ENCODE peak calls at places on chromosome 11, in four cellular contexts. I, G, T and Z are unnamed samples.

GRCh38 chr11:115501895-115502589 is 2.2 kb downstream of the CADM1 start:
- DNase-seq in I (peak; percentile 36), G (no peak), T (no peak), Z (no peak)

GRCh38 chr11:118791961-118792578 is 1.1 kb upstream of the DDX6 start:
- DNase-seq in I (no peak), G (peak; percentile 66), T (peak; percentile 39), Z (no peak)

GRCh38 chr11:118401880-118402590 is 629 bp downstream of the ATP5MG start:
- DNase-seq in I (peak; percentile 88), G (no peak), T (no peak), Z (no peak)

GRCh38 chr11:32391965-32392553 is 43.3 kb downstream of the WT1 start:
- DNase-seq in I (peak; percentile 84), G (no peak), T (no peak), Z (peak; percentile 2)

GRCh38 chr11:7486731-7487130 is 1.4 kb downstream of the OLFML1 start:
- DNase-seq in I (no peak), G (no peak), T (no peak), Z (no peak)

GRCh38 chr11:78170413-78170812 is 18.0 kb downstream of the KCTD21 start:
- DNase-seq in I (no peak), G (no peak), T (no peak), Z (no peak)

GRCh38 chr11:128881221-128881620 is 9.9 kb upstream of the KCNJ5 start:
- DNase-seq in I (no peak), G (no peak), T (no peak), Z (no peak)

GRCh38 chr11:71241721-71242259 is 10.6 kb downstream of the SHANK2 start:
- DNase-seq in I (no peak), G (peak; percentile 28), T (peak; percentile 6), Z (no peak)

GRCh38 chr11:90135016-90135415 is 553 bp downstream of the NAALAD2 start:
- DNase-seq in I (no peak), G (no peak), T (no peak), Z (no peak)

GRCh38 chr11:122105009-122105828 is 10.8 kb downstream of the BLID start:
- DNase-seq in I (peak; percentile 59), G (no peak), T (peak; percentile 35), Z (peak; percentile 44)

GRCh38 chr11:65854871-65855837 is 2.8 kb downstream of the CFL1 start:
- DNase-seq in I (no peak), G (peak; percentile 19), T (peak; percentile 21), Z (no peak)

GRCh38 chr11:65857500-65858353 is at the start of gene CFL1:
- DNase-seq in I (peak; percentile 92), G (peak; percentile 99), T (peak; percentile 99), Z (peak; percentile 99)

GRCh38 chr11:65854161-65854592 is 3.8 kb downstream of the CFL1 start:
- DNase-seq in I (no peak), G (peak; percentile 36), T (peak; percentile 19), Z (no peak)

GRCh38 chr11:65856689-65857499 is 1.1 kb downstream of the CFL1 start:
- DNase-seq in I (peak; percentile 40), G (peak; percentile 75), T (peak; percentile 75), Z (peak; percentile 72)

GRCh38 chr11:65855927-65856363 is 2.0 kb downstream of the CFL1 start:
- DNase-seq in I (no peak), G (no peak), T (peak; percentile 20), Z (no peak)
- H3K27me3 ChIP-seq in I (no peaks in the 10 kb centered on the region), G (no peaks in the 10 kb centered on the region), T (no peaks in the 10 kb centered on the region), Z (no peaks in the 10 kb centered on the region)

DNA sequence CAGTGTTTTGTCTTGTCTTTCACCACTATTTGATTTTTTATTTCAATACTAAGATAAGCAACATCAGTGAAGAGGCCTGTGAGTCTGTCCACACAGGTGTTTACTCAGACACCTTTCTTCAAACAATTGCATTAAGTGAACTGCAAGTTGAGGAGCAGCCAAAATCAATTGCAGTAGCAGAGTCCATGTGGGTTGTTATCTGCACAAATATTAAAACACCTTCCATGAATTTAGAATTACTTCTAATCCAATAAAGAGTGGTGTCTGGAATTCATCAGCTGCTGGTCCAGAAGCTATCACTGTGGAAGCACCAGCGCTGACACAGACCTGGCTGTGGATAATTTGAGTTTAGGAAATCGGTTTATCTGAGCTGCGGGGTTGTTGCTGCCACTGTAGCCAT is 83.5 kb upstream of the FAT3 start:
- DNase-seq in I (no peak), G (no peak), T (no peak), Z (no peak)
- H3K27me3 ChIP-seq in I (no peaks in the 10 kb centered on the region), G (no peaks in the 10 kb centered on the region), T (no peaks in the 10 kb centered on the region), Z (no peaks in the 10 kb centered on the region)

GRCh38 chr11:2538951-2539735 is 94.3 kb downstream of the KCNQ1 start:
- DNase-seq in I (no peak), G (peak; percentile 43), T (no peak), Z (no peak)
- H3K27me3 ChIP-seq in I (peaks cover 9% of the 10 kb centered on the region), G (no peaks in the 10 kb centered on the region), T (peaks cover 2% of the 10 kb centered on the region), Z (no peaks in the 10 kb centered on the region)

GRCh38 chr11:120298461-120298860 is 26.6 kb upstream of the TLCD5 start:
- DNase-seq in I (no peak), G (no peak), T (no peak), Z (no peak)
- H3K27me3 ChIP-seq in I (peaks cover 26% of the 10 kb centered on the region), G (no peaks in the 10 kb centered on the region), T (no peaks in the 10 kb centered on the region), Z (peaks cover 15% of the 10 kb centered on the region)

DNA sequence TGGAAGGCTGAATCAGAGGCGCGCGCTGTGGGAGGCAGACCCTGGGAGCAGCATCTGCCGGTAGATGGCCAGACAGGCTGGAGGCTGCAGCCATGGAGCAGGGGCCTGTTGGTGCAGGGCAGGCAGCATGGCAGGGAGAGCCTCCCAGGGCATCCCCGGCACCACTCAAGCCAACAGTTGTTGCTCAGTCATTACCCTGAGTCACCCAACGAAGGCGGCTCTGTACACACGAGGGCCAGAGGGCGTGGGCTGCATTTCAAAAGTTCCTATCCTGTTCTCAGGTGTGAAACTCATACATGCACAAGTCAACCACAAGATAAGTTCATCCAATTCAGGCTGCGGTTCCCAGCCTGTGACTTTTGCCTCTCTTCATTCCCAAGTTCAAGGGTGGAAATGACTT is 2.6 kb downstream of the ANO1 start:
- DNase-seq in I (peak; percentile 12), G (no peak), T (no peak), Z (peak; percentile 43)
- H3K27me3 ChIP-seq in I (peaks cover 11% of the 10 kb centered on the region), G (peaks cover 7% of the 10 kb centered on the region), T (peaks cover 24% of the 10 kb centered on the region), Z (peaks cover 2% of the 10 kb centered on the region)

DNA sequence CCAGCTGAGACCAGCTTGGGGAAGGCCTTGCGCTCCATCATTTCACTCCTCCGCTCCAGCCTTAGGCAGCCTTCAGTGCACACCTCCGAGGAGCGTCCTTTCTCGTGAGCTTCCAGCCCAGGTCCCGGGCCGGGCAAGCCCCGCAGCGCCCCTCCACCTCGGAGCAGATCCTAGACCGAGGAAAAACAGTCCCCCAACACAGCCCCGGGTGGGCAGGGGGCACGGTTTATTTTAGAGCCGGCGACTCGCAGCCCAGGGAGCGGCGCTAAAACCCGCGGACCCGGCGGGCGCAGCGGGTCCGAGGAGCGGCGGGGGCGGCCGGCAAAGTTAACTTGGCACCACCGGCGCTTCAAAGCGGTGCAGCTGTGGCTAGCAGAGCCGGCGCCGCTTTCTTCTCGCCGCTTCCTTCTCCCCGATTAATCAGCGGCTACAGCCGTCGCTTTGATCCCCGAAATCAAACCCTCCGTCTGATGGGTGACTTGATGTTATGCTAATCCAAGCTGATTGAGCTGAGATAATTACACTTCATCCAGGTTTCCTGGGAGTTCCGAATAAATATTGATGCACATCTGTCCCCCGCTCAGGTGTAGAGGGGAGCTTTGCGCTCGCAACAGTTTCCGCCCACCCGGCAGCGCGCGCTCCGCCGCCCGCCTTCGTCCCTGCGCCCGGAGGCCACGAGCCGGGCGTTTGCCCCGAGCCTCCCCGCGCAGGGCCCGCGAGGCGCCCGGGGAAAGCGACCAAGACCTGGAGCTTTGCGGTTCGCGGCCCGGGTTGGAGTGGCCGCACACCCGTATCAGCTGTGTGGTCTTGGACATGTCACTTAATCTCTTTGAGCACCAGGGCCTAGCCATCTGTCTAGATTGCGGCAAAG is 192.7 kb downstream of the BUD13 start:
- DNase-seq in I (no peak), G (no peak), T (peak; percentile 60), Z (no peak)
- H3K27me3 ChIP-seq in I (peaks cover 45% of the 10 kb centered on the region), G (peaks cover 56% of the 10 kb centered on the region), T (peaks cover 47% of the 10 kb centered on the region), Z (peaks cover 3% of the 10 kb centered on the region)

GRCh38 chr11:6197466-6198200 is 1.4 kb upstream of the OR52W1 start:
- DNase-seq in I (peak; percentile 52), G (no peak), T (no peak), Z (no peak)

GRCh38 chr11:6196396-6196795 is 2.6 kb upstream of the OR52W1 start:
- DNase-seq in I (no peak), G (no peak), T (no peak), Z (no peak)

GRCh38 chr11:6199174-6199810 is at the start of gene OR52W1:
- DNase-seq in I (no peak), G (no peak), T (no peak), Z (no peak)

GRCh38 chr11:6191733-6192132 is 7.3 kb upstream of the OR52W1 start:
- DNase-seq in I (no peak), G (no peak), T (no peak), Z (no peak)

GRCh38 chr11:6194065-6194581 is 4.9 kb upstream of the OR52W1 start:
- DNase-seq in I (no peak), G (no peak), T (no peak), Z (no peak)
- H3K27me3 ChIP-seq in I (no peaks in the 10 kb centered on the region), G (no peaks in the 10 kb centered on the region), T (no peaks in the 10 kb centered on the region), Z (peaks cover 3% of the 10 kb centered on the region)

GRCh38 chr11:60080523-60080922 is 7.9 kb upstream of the MS4A2 start:
- DNase-seq in I (no peak), G (no peak), T (no peak), Z (no peak)
- H3K27me3 ChIP-seq in I (no peaks in the 10 kb centered on the region), G (no peaks in the 10 kb centered on the region), T (no peaks in the 10 kb centered on the region), Z (no peaks in the 10 kb centered on the region)

GRCh38 chr11:61295596-61295926 is 445 bp upstream of the VWCE start:
- DNase-seq in I (no peak), G (no peak), T (no peak), Z (no peak)
- H3K27me3 ChIP-seq in I (peaks cover 25% of the 10 kb centered on the region), G (peaks cover 11% of the 10 kb centered on the region), T (peaks cover 3% of the 10 kb centered on the region), Z (no peaks in the 10 kb centered on the region)